ENCODE peak calls at places on chromosomes 2 and 18, in four cellular contexts. Z, Q, I and C are unnamed samples.

GRCh38 chr2:60778352-60778751 is 22.3 kb downstream of the PAPOLG start:
- DNase-seq in Z (no peak), Q (no peak), I (no peak), C (no peak)

GRCh38 chr18:28158083-28158581 is 18.8 kb downstream of the CDH2 start:
- DNase-seq in Z (no peak), Q (no peak), I (no peak), C (no peak)

GRCh38 chr18:7567487-7568425 is 640 bp downstream of the PTPRM start:
- DNase-seq in Z (peak), Q (peak), I (peak), C (no peak)

GRCh38 chr2:67867735-67868134 is 195.1 kb downstream of the C1D start:
- DNase-seq in Z (no peak), Q (no peak), I (no peak), C (no peak)

GRCh38 chr2:28274911-28275685 is 117.6 kb upstream of the FOSL2 start:
- DNase-seq in Z (no peak), Q (no peak), I (no peak), C (no peak)

GRCh38 chr18:43471873-43472272 is 194.6 kb upstream of the SYT4 start:
- DNase-seq in Z (no peak), Q (no peak), I (no peak), C (no peak)

GRCh38 chr2:214076527-214076926 is 334.3 kb upstream of the VWC2L start:
- DNase-seq in Z (no peak), Q (no peak), I (no peak), C (no peak)

GRCh38 chr18:55265130-55265675 is 305.9 kb upstream of the CCDC68 start:
- DNase-seq in Z (no peak), Q (no peak), I (no peak), C (no peak)

GRCh38 chr18:3851159-3851558 is 401.2 kb downstream of the TGIF1 start:
- DNase-seq in Z (no peak), Q (no peak), I (no peak), C (no peak)

GRCh38 chr2:73984203-73984921 is at the start of gene TET3:
- DNase-seq in Z (peak), Q (peak), I (peak), C (no peak)

GRCh38 chr2:65504814-65505697 is 72.7 kb upstream of the SPRED2 start:
- DNase-seq in Z (no peak), Q (no peak), I (no peak), C (no peak)

GRCh38 chr2:110211938-110212858 is at the start of gene MTLN:
- DNase-seq in Z (peak), Q (peak), I (peak), C (peak)

GRCh38 chr18:79405781-79406575 is 10.2 kb downstream of the NFATC1 start:
- DNase-seq in Z (peak), Q (peak), I (peak), C (peak)
- H3K4me3 ChIP-seq in Z (no peak), Q (no peak), I (peak), C (peak)

GRCh38 chr2:21042708-21042957 is 1.2 kb downstream of the APOB start:
- DNase-seq in Z (no peak), Q (no peak), I (no peak), C (no peak)

GRCh38 chr2:21041462-21041861 is 2.4 kb downstream of the APOB start:
- DNase-seq in Z (no peak), Q (no peak), I (no peak), C (no peak)

GRCh38 chr2:21040468-21041377 is 3.1 kb downstream of the APOB start:
- DNase-seq in Z (peak), Q (no peak), I (no peak), C (no peak)

GRCh38 chr2:21042958-21043743 is 722 bp downstream of the APOB start:
- DNase-seq in Z (peak), Q (peak), I (peak), C (no peak)

DNA sequence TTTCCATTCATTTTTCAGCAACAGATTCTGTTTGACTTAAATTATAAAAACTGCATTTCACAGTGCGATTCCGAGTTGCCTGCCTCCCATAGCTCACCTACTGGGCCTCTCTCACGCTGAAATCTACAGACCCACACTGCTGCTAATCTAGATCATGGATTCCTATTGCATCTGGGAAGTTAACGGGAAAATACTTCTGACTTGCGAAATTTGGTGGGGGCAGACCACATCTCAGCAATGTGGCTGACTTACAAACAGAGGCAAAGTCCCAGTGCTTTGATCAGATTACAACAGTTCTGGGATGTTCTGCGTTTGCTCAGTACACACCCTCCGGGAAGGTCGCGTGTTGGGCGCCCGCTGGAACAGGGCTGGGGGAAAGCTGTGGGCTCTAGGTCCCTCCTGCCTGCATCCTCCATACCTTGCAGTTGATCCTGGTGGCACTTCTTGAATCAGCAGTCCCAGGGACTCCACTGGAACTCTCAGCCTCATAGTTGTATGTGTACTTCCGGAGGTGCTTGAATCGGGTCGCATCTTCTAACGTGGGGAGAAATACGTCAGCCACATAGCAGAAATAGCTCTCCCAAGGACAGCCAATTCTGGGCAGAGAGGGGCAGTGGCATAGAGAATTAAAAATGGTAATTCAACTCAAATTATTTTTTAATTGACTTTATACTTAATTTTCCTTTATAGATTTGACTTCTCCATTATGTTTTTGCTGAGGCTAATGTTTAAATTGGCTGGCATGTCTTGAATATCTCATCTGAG is 1.7 kb downstream of the APOB start:
- DNase-seq in Z (peak), Q (no peak), I (no peak), C (no peak)
- H3K4me3 ChIP-seq in Z (peak), Q (no peak), I (no peak), C (no peak)

GRCh38 chr2:229586746-229587705 is 127.3 kb downstream of the DNER start:
- DNase-seq in Z (peak), Q (peak), I (peak), C (no peak)
- H3K4me3 ChIP-seq in Z (no peak), Q (peak), I (no peak), C (no peak)

DNA sequence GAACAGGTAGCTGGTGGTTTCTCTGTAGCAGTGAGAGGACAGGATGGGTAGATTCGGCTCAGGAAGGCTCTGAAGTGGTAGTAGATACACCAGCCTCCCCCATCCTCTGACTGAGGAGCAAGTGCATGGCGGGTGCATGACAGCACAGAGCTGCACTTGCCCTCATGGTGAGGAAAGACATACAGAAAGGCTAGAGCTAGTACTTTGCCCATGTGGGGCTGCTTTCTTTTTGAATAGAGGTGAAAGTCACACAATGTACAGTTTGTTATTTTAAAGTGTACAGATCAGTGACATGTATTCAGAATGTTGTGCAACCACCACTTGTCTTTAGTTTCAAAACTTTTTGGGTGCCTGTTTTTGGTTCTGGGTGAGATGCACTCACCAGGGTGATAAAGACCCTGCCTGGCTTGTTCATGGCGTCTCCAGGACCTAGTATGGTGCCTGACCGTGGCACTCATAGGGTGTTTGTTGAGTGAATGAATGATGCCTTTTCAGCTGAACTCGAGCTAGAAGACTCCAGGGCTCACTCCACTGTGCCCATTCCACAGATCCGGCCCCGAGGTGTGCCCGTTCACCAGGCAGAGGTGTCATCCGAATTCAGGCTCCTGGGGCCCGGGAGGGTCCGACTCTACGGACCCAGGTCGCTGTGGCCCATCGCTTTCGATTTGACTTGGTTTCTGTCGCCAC is 421 bp upstream of the VAMP5 start:
- DNase-seq in Z (no peak), Q (peak), I (peak), C (no peak)
- H3K4me3 ChIP-seq in Z (peak), Q (peak), I (peak), C (peak)

DNA sequence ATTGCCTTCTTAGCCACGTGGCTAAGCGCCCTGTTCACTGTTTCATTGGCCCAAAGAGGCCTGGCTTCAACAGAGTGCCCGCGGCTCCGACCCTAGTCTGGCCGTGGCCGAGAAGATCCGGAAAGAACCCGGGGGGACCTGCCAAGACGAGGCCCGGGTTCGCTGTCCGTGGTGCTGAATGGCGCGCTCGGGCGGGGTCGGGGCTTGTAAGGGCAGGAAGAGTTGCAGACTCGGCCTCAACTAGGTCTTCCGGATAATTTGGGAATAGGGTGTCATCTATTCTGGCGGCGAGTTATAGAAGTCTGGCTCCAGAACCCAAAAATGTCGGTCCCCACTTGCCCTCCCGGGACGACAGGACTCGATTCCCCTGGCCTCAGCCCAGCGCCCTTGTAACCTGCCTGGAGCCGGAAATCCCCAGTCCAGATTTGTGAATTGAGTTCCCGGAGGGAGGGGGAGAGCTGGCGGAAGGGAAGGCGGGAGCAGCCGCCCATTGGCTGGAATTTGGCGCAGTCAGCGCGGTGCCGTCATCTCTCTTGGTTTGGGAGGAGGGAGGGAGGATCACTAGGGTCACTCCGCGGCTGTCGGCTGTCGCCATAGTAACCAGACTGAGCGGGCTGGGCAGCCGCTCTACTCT is 3.5 kb downstream of the CDK5R2 start:
- DNase-seq in Z (no peak), Q (peak), I (peak), C (no peak)
- H3K4me3 ChIP-seq in Z (no peak), Q (no peak), I (no peak), C (no peak)

GRCh38 chr2:26847663-26848335 is at the start of gene DPYSL5:
- DNase-seq in Z (no peak), Q (peak), I (no peak), C (no peak)
- H3K4me3 ChIP-seq in Z (no peak), Q (no peak), I (no peak), C (peak)

DNA sequence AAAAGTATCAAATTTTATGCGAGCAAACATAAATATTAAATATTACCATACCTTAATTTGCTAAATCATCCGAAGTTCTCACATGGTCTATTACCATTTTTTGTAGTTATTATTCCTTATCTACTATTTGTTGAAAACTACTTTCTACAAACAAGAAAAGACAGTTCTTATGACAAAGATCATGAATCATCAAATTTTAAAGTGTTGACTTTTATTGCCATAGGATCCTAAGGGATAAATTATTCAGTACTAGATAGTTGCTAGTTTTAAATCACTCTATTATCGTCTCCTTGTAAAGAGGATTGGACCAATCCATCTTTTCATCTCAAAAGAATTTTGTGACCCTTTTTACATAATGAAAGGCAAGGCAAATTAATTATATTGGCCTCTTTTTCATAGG is 523.6 kb upstream of the TMEFF2 start:
- DNase-seq in Z (no peak), Q (no peak), I (no peak), C (no peak)
- H3K4me3 ChIP-seq in Z (no peak), Q (no peak), I (no peak), C (no peak)

GRCh38 chr2:204611764-204612163 is 66.5 kb downstream of the PARD3B start:
- DNase-seq in Z (no peak), Q (no peak), I (no peak), C (no peak)

GRCh38 chr2:204611017-204611631 is 65.8 kb downstream of the PARD3B start:
- DNase-seq in Z (no peak), Q (no peak), I (no peak), C (no peak)

GRCh38 chr2:204613635-204614034 is 68.4 kb downstream of the PARD3B start:
- DNase-seq in Z (no peak), Q (no peak), I (no peak), C (no peak)

GRCh38 chr2:204615456-204615855 is 70.2 kb downstream of the PARD3B start:
- DNase-seq in Z (no peak), Q (no peak), I (no peak), C (no peak)
- H3K4me3 ChIP-seq in Z (no peak), Q (no peak), I (no peak), C (no peak)

GRCh38 chr2:189285962-189286648 is 106.5 kb upstream of the COL5A2 start:
- DNase-seq in Z (no peak), Q (no peak), I (no peak), C (no peak)
- H3K4me3 ChIP-seq in Z (no peak), Q (no peak), I (no peak), C (no peak)

GRCh38 chr18:79405019-79405780 is 9.5 kb downstream of the NFATC1 start:
- DNase-seq in Z (peak), Q (peak), I (peak), C (peak)
- H3K4me3 ChIP-seq in Z (no peak), Q (no peak), I (peak), C (peak)